ENCODE peak calls at places on chromosomes 16 and 17, in ten cellular contexts. One of them, this sample, is unnamed.

GRCh38 chr17:54967621-54968258 is 714 bp downstream of the COX11 start:
- DNase-seq in NCI-H1105: no peak
- DNase-seq in left colon: peak
- DNase-seq in cardiac fibroblast: peak
- DNase-seq in Calu3: peak
- DNase-seq in erythroblast: peak
- DNase-seq in H7: peak
- DNase-seq in NT2/D1: no peak
- DNase-seq in gastrocnemius medialis: no peak
- DNase-seq in AG09309: no peak
- DNase-seq in this sample: peak

GRCh38 chr17:81109957-81110356 is 55.4 kb upstream of the PVALEF start:
- DNase-seq in AG09309: no peak
- DNase-seq in gastrocnemius medialis: no peak
- DNase-seq in H7: peak
- DNase-seq in Calu3: no peak
- DNase-seq in erythroblast: no peak
- DNase-seq in NCI-H1105: no peak
- DNase-seq in left colon: no peak
- DNase-seq in NT2/D1: no peak
- DNase-seq in cardiac fibroblast: no peak
- DNase-seq in this sample: no peak

GRCh38 chr17:78854508-78854907 is 13.9 kb upstream of the USP36 start:
- DNase-seq in NCI-H1105: no peak
- DNase-seq in H7: no peak
- DNase-seq in AG09309: no peak
- DNase-seq in left colon: no peak
- DNase-seq in gastrocnemius medialis: no peak
- DNase-seq in Calu3: no peak
- DNase-seq in erythroblast: no peak
- DNase-seq in cardiac fibroblast: no peak
- DNase-seq in NT2/D1: no peak
- DNase-seq in this sample: no peak

GRCh38 chr16:27999687-28000086 is 63.8 kb downstream of the GSG1L start:
- DNase-seq in cardiac fibroblast: peak
- DNase-seq in NT2/D1: no peak
- DNase-seq in Calu3: no peak
- DNase-seq in left colon: no peak
- DNase-seq in erythroblast: peak
- DNase-seq in gastrocnemius medialis: no peak
- DNase-seq in H7: no peak
- DNase-seq in AG09309: no peak
- DNase-seq in NCI-H1105: no peak
- DNase-seq in this sample: no peak

GRCh38 chr16:82882249-82882648 is 255.5 kb downstream of the CDH13 start:
- DNase-seq in gastrocnemius medialis: no peak
- DNase-seq in NT2/D1: no peak
- DNase-seq in H7: no peak
- DNase-seq in NCI-H1105: no peak
- DNase-seq in erythroblast: no peak
- DNase-seq in cardiac fibroblast: no peak
- DNase-seq in Calu3: no peak
- DNase-seq in left colon: no peak
- DNase-seq in AG09309: no peak
- DNase-seq in this sample: no peak

GRCh38 chr16:81583893-81584705 is 139.5 kb downstream of the CMIP start:
- DNase-seq in H7: no peak
- DNase-seq in erythroblast: no peak
- DNase-seq in Calu3: peak
- DNase-seq in NCI-H1105: no peak
- DNase-seq in gastrocnemius medialis: no peak
- DNase-seq in NT2/D1: no peak
- DNase-seq in left colon: peak
- DNase-seq in AG09309: no peak
- DNase-seq in cardiac fibroblast: peak
- DNase-seq in this sample: peak

GRCh38 chr16:75074920-75075687 is 41.5 kb downstream of the LDHD start:
- DNase-seq in Calu3: no peak
- DNase-seq in NCI-H1105: no peak
- DNase-seq in cardiac fibroblast: no peak
- DNase-seq in AG09309: no peak
- DNase-seq in left colon: peak
- DNase-seq in NT2/D1: no peak
- DNase-seq in H7: no peak
- DNase-seq in gastrocnemius medialis: no peak
- DNase-seq in erythroblast: peak
- DNase-seq in this sample: no peak

GRCh38 chr16:88366704-88367047 is 16.1 kb upstream of the ZNF469 start:
- DNase-seq in gastrocnemius medialis: no peak
- DNase-seq in erythroblast: no peak
- DNase-seq in cardiac fibroblast: no peak
- DNase-seq in Calu3: no peak
- DNase-seq in H7: no peak
- DNase-seq in NT2/D1: no peak
- DNase-seq in AG09309: no peak
- DNase-seq in NCI-H1105: no peak
- DNase-seq in left colon: no peak
- DNase-seq in this sample: no peak

GRCh38 chr16:30555848-30556473 is 2.2 kb downstream of the ZNF764 start:
- DNase-seq in H7: peak
- DNase-seq in AG09309: no peak
- DNase-seq in cardiac fibroblast: no peak
- DNase-seq in erythroblast: no peak
- DNase-seq in left colon: peak
- DNase-seq in NT2/D1: no peak
- DNase-seq in Calu3: no peak
- DNase-seq in NCI-H1105: no peak
- DNase-seq in gastrocnemius medialis: peak
- DNase-seq in this sample: no peak

GRCh38 chr17:14307560-14308024 is 6.7 kb downstream of the HS3ST3B1 start:
- DNase-seq in NT2/D1: no peak
- DNase-seq in Calu3: no peak
- DNase-seq in H7: no peak
- DNase-seq in cardiac fibroblast: peak
- DNase-seq in gastrocnemius medialis: no peak
- DNase-seq in erythroblast: no peak
- DNase-seq in left colon: no peak
- DNase-seq in AG09309: peak
- DNase-seq in NCI-H1105: no peak
- DNase-seq in this sample: peak

GRCh38 chr17:72558971-72559476 is 438.2 kb downstream of the SOX9 start:
- DNase-seq in AG09309: no peak
- DNase-seq in NT2/D1: no peak
- DNase-seq in NCI-H1105: no peak
- DNase-seq in cardiac fibroblast: no peak
- DNase-seq in gastrocnemius medialis: no peak
- DNase-seq in Calu3: no peak
- DNase-seq in H7: no peak
- DNase-seq in erythroblast: no peak
- DNase-seq in left colon: no peak
- DNase-seq in this sample: no peak

GRCh38 chr17:47286198-47286914 is 32.7 kb downstream of the ITGB3 start:
- DNase-seq in gastrocnemius medialis: no peak
- DNase-seq in H7: no peak
- DNase-seq in Calu3: no peak
- DNase-seq in left colon: no peak
- DNase-seq in NCI-H1105: no peak
- DNase-seq in cardiac fibroblast: peak
- DNase-seq in AG09309: no peak
- DNase-seq in NT2/D1: no peak
- DNase-seq in erythroblast: peak
- DNase-seq in this sample: no peak

GRCh38 chr17:8393470-8394231 is 4.0 kb downstream of the RNF222 start:
- DNase-seq in NCI-H1105: no peak
- DNase-seq in AG09309: no peak
- DNase-seq in gastrocnemius medialis: no peak
- DNase-seq in NT2/D1: no peak
- DNase-seq in Calu3: no peak
- DNase-seq in cardiac fibroblast: peak
- DNase-seq in left colon: no peak
- DNase-seq in H7: no peak
- DNase-seq in erythroblast: no peak
- DNase-seq in this sample: no peak

GRCh38 chr16:1572664-1573063 is 39.2 kb downstream of the TMEM204 start:
- DNase-seq in NT2/D1: no peak
- DNase-seq in left colon: no peak
- DNase-seq in cardiac fibroblast: no peak
- DNase-seq in Calu3: no peak
- DNase-seq in H7: no peak
- DNase-seq in AG09309: no peak
- DNase-seq in NCI-H1105: no peak
- DNase-seq in gastrocnemius medialis: no peak
- DNase-seq in erythroblast: no peak
- DNase-seq in this sample: no peak

GRCh38 chr16:49590166-49590871 is 216.7 kb downstream of the C16orf78 start:
- DNase-seq in AG09309: no peak
- DNase-seq in left colon: no peak
- DNase-seq in NCI-H1105: no peak
- DNase-seq in cardiac fibroblast: no peak
- DNase-seq in gastrocnemius medialis: no peak
- DNase-seq in Calu3: no peak
- DNase-seq in erythroblast: no peak
- DNase-seq in H7: no peak
- DNase-seq in NT2/D1: no peak
- DNase-seq in this sample: no peak

GRCh38 chr16:89923640-89924297 is 627 bp downstream of the TUBB3 start:
- DNase-seq in left colon: no peak
- DNase-seq in AG09309: no peak
- DNase-seq in erythroblast: no peak
- DNase-seq in cardiac fibroblast: no peak
- DNase-seq in NCI-H1105: peak
- DNase-seq in H7: peak
- DNase-seq in gastrocnemius medialis: no peak
- DNase-seq in Calu3: no peak
- DNase-seq in NT2/D1: no peak
- DNase-seq in this sample: no peak

GRCh38 chr17:80992948-80993624 is 1.4 kb downstream of the CHMP6 start:
- DNase-seq in NCI-H1105: no peak
- DNase-seq in Calu3: no peak
- DNase-seq in H7: peak
- DNase-seq in left colon: no peak
- DNase-seq in gastrocnemius medialis: no peak
- DNase-seq in AG09309: no peak
- DNase-seq in NT2/D1: no peak
- DNase-seq in cardiac fibroblast: no peak
- DNase-seq in erythroblast: no peak
- DNase-seq in this sample: no peak

GRCh38 chr17:50660887-50661345 is 26.2 kb downstream of the ABCC3 start:
- DNase-seq in NT2/D1: no peak
- DNase-seq in cardiac fibroblast: no peak
- DNase-seq in Calu3: no peak
- DNase-seq in gastrocnemius medialis: no peak
- DNase-seq in left colon: no peak
- DNase-seq in AG09309: no peak
- DNase-seq in NCI-H1105: no peak
- DNase-seq in erythroblast: no peak
- DNase-seq in H7: no peak
- DNase-seq in this sample: no peak

GRCh38 chr16:89325861-89326471 is 108.5 kb downstream of the ZNF778 start:
- DNase-seq in gastrocnemius medialis: peak
- DNase-seq in NCI-H1105: no peak
- DNase-seq in NT2/D1: no peak
- DNase-seq in Calu3: peak
- DNase-seq in left colon: peak
- DNase-seq in cardiac fibroblast: peak
- DNase-seq in H7: no peak
- DNase-seq in AG09309: no peak
- DNase-seq in erythroblast: peak
- DNase-seq in this sample: peak

GRCh38 chr17:75565066-75565465 is 22.5 kb upstream of the MYO15B start:
- DNase-seq in cardiac fibroblast: no peak
- DNase-seq in NT2/D1: no peak
- DNase-seq in gastrocnemius medialis: no peak
- DNase-seq in left colon: no peak
- DNase-seq in NCI-H1105: no peak
- DNase-seq in Calu3: no peak
- DNase-seq in AG09309: peak
- DNase-seq in H7: no peak
- DNase-seq in erythroblast: no peak
- DNase-seq in this sample: peak

GRCh38 chr16:2008009-2008526 is 1.6 kb downstream of the ZNF598 start:
- DNase-seq in Calu3: peak
- DNase-seq in erythroblast: peak
- DNase-seq in AG09309: peak
- DNase-seq in H7: no peak
- DNase-seq in left colon: peak
- DNase-seq in gastrocnemius medialis: no peak
- DNase-seq in cardiac fibroblast: peak
- DNase-seq in NT2/D1: no peak
- DNase-seq in NCI-H1105: no peak
- DNase-seq in this sample: no peak

GRCh38 chr17:17313350-17313991 is 10.3 kb downstream of the NT5M start:
- DNase-seq in AG09309: no peak
- DNase-seq in NCI-H1105: peak
- DNase-seq in left colon: peak
- DNase-seq in gastrocnemius medialis: no peak
- DNase-seq in H7: peak
- DNase-seq in cardiac fibroblast: peak
- DNase-seq in NT2/D1: no peak
- DNase-seq in Calu3: peak
- DNase-seq in erythroblast: peak
- DNase-seq in this sample: no peak

GRCh38 chr17:37530420-37530819 is 40.7 kb downstream of the DUSP14 start:
- DNase-seq in gastrocnemius medialis: no peak
- DNase-seq in H7: no peak
- DNase-seq in Calu3: no peak
- DNase-seq in NCI-H1105: no peak
- DNase-seq in erythroblast: no peak
- DNase-seq in AG09309: no peak
- DNase-seq in left colon: no peak
- DNase-seq in cardiac fibroblast: no peak
- DNase-seq in NT2/D1: no peak
- DNase-seq in this sample: peak

GRCh38 chr17:60680754-60681153 is 3.1 kb downstream of the BCAS3 start:
- DNase-seq in left colon: no peak
- DNase-seq in gastrocnemius medialis: no peak
- DNase-seq in Calu3: no peak
- DNase-seq in NCI-H1105: no peak
- DNase-seq in H7: no peak
- DNase-seq in cardiac fibroblast: no peak
- DNase-seq in erythroblast: no peak
- DNase-seq in NT2/D1: no peak
- DNase-seq in AG09309: no peak
- DNase-seq in this sample: no peak

GRCh38 chr17:63549289-63549945 is 860 bp upstream of the DCAF7 start:
- DNase-seq in NT2/D1: no peak
- DNase-seq in cardiac fibroblast: no peak
- DNase-seq in H7: no peak
- DNase-seq in left colon: no peak
- DNase-seq in NCI-H1105: no peak
- DNase-seq in gastrocnemius medialis: no peak
- DNase-seq in erythroblast: peak
- DNase-seq in Calu3: no peak
- DNase-seq in AG09309: no peak
- DNase-seq in this sample: no peak

GRCh38 chr17:28949185-28950016 is 1.9 kb downstream of the PHF12 start:
- DNase-seq in Calu3: peak
- DNase-seq in H7: peak
- DNase-seq in gastrocnemius medialis: peak
- DNase-seq in NCI-H1105: no peak
- DNase-seq in AG09309: no peak
- DNase-seq in erythroblast: peak
- DNase-seq in cardiac fibroblast: peak
- DNase-seq in left colon: peak
- DNase-seq in NT2/D1: no peak
- DNase-seq in this sample: no peak

GRCh38 chr16:59605706-59606105 is 871.6 kb upstream of the GOT2 start:
- DNase-seq in NCI-H1105: no peak
- DNase-seq in NT2/D1: no peak
- DNase-seq in cardiac fibroblast: peak
- DNase-seq in gastrocnemius medialis: no peak
- DNase-seq in left colon: no peak
- DNase-seq in AG09309: no peak
- DNase-seq in H7: no peak
- DNase-seq in erythroblast: no peak
- DNase-seq in Calu3: no peak
- DNase-seq in this sample: no peak

GRCh38 chr17:46038937-46039336 is 39.9 kb downstream of the STH start:
- DNase-seq in left colon: no peak
- DNase-seq in gastrocnemius medialis: no peak
- DNase-seq in NCI-H1105: no peak
- DNase-seq in erythroblast: no peak
- DNase-seq in NT2/D1: no peak
- DNase-seq in Calu3: no peak
- DNase-seq in cardiac fibroblast: no peak
- DNase-seq in H7: no peak
- DNase-seq in AG09309: no peak
- DNase-seq in this sample: no peak